ENCODE peak calls at places on chromosome 19, in ten cellular contexts. One of them, this sample, is unnamed.

GRCh38 chr19:2888739-2889224 is 11.9 kb upstream of the ZNF57 start:
- DNase-seq in activated T-cell treated with anti-CD3 and anti-CD28 coated beads, Interleukin-2, amount 50 U/mL, for 72 hours: peak; percentile 74
- DNase-seq in trophoblast cell: peak; percentile 99
- DNase-seq in stimulated activated CD8-positive, alpha-beta memory T cell treated with anti-CD3 and anti-CD28 coated beads, Interleukin-7, amount 100 ng/mL, for 1 hour: no peak
- DNase-seq in smooth muscle cell of the brain vasculature: no peak
- DNase-seq in CD4-positive, alpha-beta memory T cell: peak; percentile 80
- DNase-seq in SW 1271: no peak
- DNase-seq in AG08395: no peak
- DNase-seq in H54: no peak
- DNase-seq in astrocyte of the hippocampus: no peak
- DNase-seq in this sample: no peak

GRCh38 chr19:19538077-19538764 is at the start of gene CILP2:
- DNase-seq in activated T-cell treated with anti-CD3 and anti-CD28 coated beads, Interleukin-2, amount 50 U/mL, for 72 hours: peak; percentile 41
- DNase-seq in trophoblast cell: peak; percentile 53
- DNase-seq in stimulated activated CD8-positive, alpha-beta memory T cell treated with anti-CD3 and anti-CD28 coated beads, Interleukin-7, amount 100 ng/mL, for 1 hour: no peak
- DNase-seq in smooth muscle cell of the brain vasculature: no peak
- DNase-seq in CD4-positive, alpha-beta memory T cell: peak; percentile 18
- DNase-seq in SW 1271: no peak
- DNase-seq in AG08395: peak; percentile 64
- DNase-seq in H54: no peak
- DNase-seq in astrocyte of the hippocampus: peak; percentile 61
- DNase-seq in this sample: no peak

GRCh38 chr19:2239173-2239572 is 2.5 kb downstream of the SF3A2 start:
- DNase-seq in activated T-cell treated with anti-CD3 and anti-CD28 coated beads, Interleukin-2, amount 50 U/mL, for 72 hours: no peak
- DNase-seq in trophoblast cell: no peak
- DNase-seq in stimulated activated CD8-positive, alpha-beta memory T cell treated with anti-CD3 and anti-CD28 coated beads, Interleukin-7, amount 100 ng/mL, for 1 hour: no peak
- DNase-seq in smooth muscle cell of the brain vasculature: no peak
- DNase-seq in CD4-positive, alpha-beta memory T cell: no peak
- DNase-seq in SW 1271: no peak
- DNase-seq in AG08395: no peak
- DNase-seq in H54: no peak
- DNase-seq in astrocyte of the hippocampus: no peak
- DNase-seq in this sample: no peak

GRCh38 chr19:16836115-16836905 is 7.1 kb downstream of the SIN3B start:
- DNase-seq in activated T-cell treated with anti-CD3 and anti-CD28 coated beads, Interleukin-2, amount 50 U/mL, for 72 hours: peak; percentile 14
- DNase-seq in trophoblast cell: peak; percentile 11
- DNase-seq in stimulated activated CD8-positive, alpha-beta memory T cell treated with anti-CD3 and anti-CD28 coated beads, Interleukin-7, amount 100 ng/mL, for 1 hour: no peak
- DNase-seq in smooth muscle cell of the brain vasculature: no peak
- DNase-seq in CD4-positive, alpha-beta memory T cell: no peak
- DNase-seq in SW 1271: no peak
- DNase-seq in AG08395: no peak
- DNase-seq in H54: no peak
- DNase-seq in astrocyte of the hippocampus: no peak
- DNase-seq in this sample: no peak

GRCh38 chr19:3832001-3832400 is 36.8 kb downstream of the ZFR2 start:
- DNase-seq in activated T-cell treated with anti-CD3 and anti-CD28 coated beads, Interleukin-2, amount 50 U/mL, for 72 hours: no peak
- DNase-seq in trophoblast cell: no peak
- DNase-seq in stimulated activated CD8-positive, alpha-beta memory T cell treated with anti-CD3 and anti-CD28 coated beads, Interleukin-7, amount 100 ng/mL, for 1 hour: no peak
- DNase-seq in smooth muscle cell of the brain vasculature: no peak
- DNase-seq in CD4-positive, alpha-beta memory T cell: no peak
- DNase-seq in SW 1271: no peak
- DNase-seq in AG08395: no peak
- DNase-seq in H54: no peak
- DNase-seq in astrocyte of the hippocampus: no peak
- DNase-seq in this sample: no peak

GRCh38 chr19:12783849-12784393 is 7.4 kb upstream of the JUNB start:
- DNase-seq in activated T-cell treated with anti-CD3 and anti-CD28 coated beads, Interleukin-2, amount 50 U/mL, for 72 hours: peak; percentile 54
- DNase-seq in trophoblast cell: no peak
- DNase-seq in stimulated activated CD8-positive, alpha-beta memory T cell treated with anti-CD3 and anti-CD28 coated beads, Interleukin-7, amount 100 ng/mL, for 1 hour: no peak
- DNase-seq in smooth muscle cell of the brain vasculature: no peak
- DNase-seq in CD4-positive, alpha-beta memory T cell: no peak
- DNase-seq in SW 1271: no peak
- DNase-seq in AG08395: no peak
- DNase-seq in H54: no peak
- DNase-seq in astrocyte of the hippocampus: peak; percentile 44
- DNase-seq in this sample: no peak

GRCh38 chr19:17209126-17210036 is 5.8 kb upstream of the USE1 start:
- DNase-seq in activated T-cell treated with anti-CD3 and anti-CD28 coated beads, Interleukin-2, amount 50 U/mL, for 72 hours: peak; percentile 54
- DNase-seq in trophoblast cell: peak; percentile 54
- DNase-seq in stimulated activated CD8-positive, alpha-beta memory T cell treated with anti-CD3 and anti-CD28 coated beads, Interleukin-7, amount 100 ng/mL, for 1 hour: no peak
- DNase-seq in smooth muscle cell of the brain vasculature: no peak
- DNase-seq in CD4-positive, alpha-beta memory T cell: no peak
- DNase-seq in SW 1271: peak; percentile 18
- DNase-seq in AG08395: peak; percentile 45
- DNase-seq in H54: peak; percentile 67
- DNase-seq in astrocyte of the hippocampus: peak; percentile 42
- DNase-seq in this sample: no peak

GRCh38 chr19:58395979-58396627 is 647 bp downstream of the RNF225 start:
- DNase-seq in activated T-cell treated with anti-CD3 and anti-CD28 coated beads, Interleukin-2, amount 50 U/mL, for 72 hours: no peak
- DNase-seq in trophoblast cell: no peak
- DNase-seq in stimulated activated CD8-positive, alpha-beta memory T cell treated with anti-CD3 and anti-CD28 coated beads, Interleukin-7, amount 100 ng/mL, for 1 hour: no peak
- DNase-seq in smooth muscle cell of the brain vasculature: no peak
- DNase-seq in CD4-positive, alpha-beta memory T cell: no peak
- DNase-seq in SW 1271: no peak
- DNase-seq in AG08395: no peak
- DNase-seq in H54: no peak
- DNase-seq in astrocyte of the hippocampus: peak; percentile 41
- DNase-seq in this sample: no peak

GRCh38 chr19:41774515-41774980 is 19.2 kb downstream of the CEACAM6 start:
- DNase-seq in activated T-cell treated with anti-CD3 and anti-CD28 coated beads, Interleukin-2, amount 50 U/mL, for 72 hours: peak; percentile 58
- DNase-seq in trophoblast cell: no peak
- DNase-seq in stimulated activated CD8-positive, alpha-beta memory T cell treated with anti-CD3 and anti-CD28 coated beads, Interleukin-7, amount 100 ng/mL, for 1 hour: no peak
- DNase-seq in smooth muscle cell of the brain vasculature: no peak
- DNase-seq in CD4-positive, alpha-beta memory T cell: peak; percentile 82
- DNase-seq in SW 1271: no peak
- DNase-seq in AG08395: no peak
- DNase-seq in H54: no peak
- DNase-seq in astrocyte of the hippocampus: no peak
- DNase-seq in this sample: no peak

GRCh38 chr19:54158812-54159351 is 639 bp downstream of the LENG1 start:
- DNase-seq in activated T-cell treated with anti-CD3 and anti-CD28 coated beads, Interleukin-2, amount 50 U/mL, for 72 hours: peak; percentile 36
- DNase-seq in trophoblast cell: peak; percentile 33
- DNase-seq in stimulated activated CD8-positive, alpha-beta memory T cell treated with anti-CD3 and anti-CD28 coated beads, Interleukin-7, amount 100 ng/mL, for 1 hour: no peak
- DNase-seq in smooth muscle cell of the brain vasculature: no peak
- DNase-seq in CD4-positive, alpha-beta memory T cell: peak; percentile 34
- DNase-seq in SW 1271: peak; percentile 39
- DNase-seq in AG08395: peak; percentile 26
- DNase-seq in H54: no peak
- DNase-seq in astrocyte of the hippocampus: no peak
- DNase-seq in this sample: no peak

GRCh38 chr19:7421941-7422744 is 66.7 kb downstream of the PEX11G start:
- DNase-seq in activated T-cell treated with anti-CD3 and anti-CD28 coated beads, Interleukin-2, amount 50 U/mL, for 72 hours: no peak
- DNase-seq in trophoblast cell: peak; percentile 85
- DNase-seq in stimulated activated CD8-positive, alpha-beta memory T cell treated with anti-CD3 and anti-CD28 coated beads, Interleukin-7, amount 100 ng/mL, for 1 hour: no peak
- DNase-seq in smooth muscle cell of the brain vasculature: no peak
- DNase-seq in CD4-positive, alpha-beta memory T cell: no peak
- DNase-seq in SW 1271: no peak
- DNase-seq in AG08395: no peak
- DNase-seq in H54: peak; percentile 48
- DNase-seq in astrocyte of the hippocampus: no peak
- DNase-seq in this sample: no peak

GRCh38 chr19:49512970-49513745 is 697 bp downstream of the FCGRT start:
- DNase-seq in activated T-cell treated with anti-CD3 and anti-CD28 coated beads, Interleukin-2, amount 50 U/mL, for 72 hours: peak; percentile 47
- DNase-seq in trophoblast cell: no peak
- DNase-seq in stimulated activated CD8-positive, alpha-beta memory T cell treated with anti-CD3 and anti-CD28 coated beads, Interleukin-7, amount 100 ng/mL, for 1 hour: no peak
- DNase-seq in smooth muscle cell of the brain vasculature: no peak
- DNase-seq in CD4-positive, alpha-beta memory T cell: no peak
- DNase-seq in SW 1271: no peak
- DNase-seq in AG08395: peak; percentile 52
- DNase-seq in H54: no peak
- DNase-seq in astrocyte of the hippocampus: peak; percentile 55
- DNase-seq in this sample: no peak

GRCh38 chr19:19402656-19403372 is 2.7 kb upstream of the GATAD2A start:
- DNase-seq in activated T-cell treated with anti-CD3 and anti-CD28 coated beads, Interleukin-2, amount 50 U/mL, for 72 hours: no peak
- DNase-seq in trophoblast cell: peak; percentile 72
- DNase-seq in stimulated activated CD8-positive, alpha-beta memory T cell treated with anti-CD3 and anti-CD28 coated beads, Interleukin-7, amount 100 ng/mL, for 1 hour: no peak
- DNase-seq in smooth muscle cell of the brain vasculature: no peak
- DNase-seq in CD4-positive, alpha-beta memory T cell: no peak
- DNase-seq in SW 1271: no peak
- DNase-seq in AG08395: peak; percentile 24
- DNase-seq in H54: no peak
- DNase-seq in astrocyte of the hippocampus: no peak
- DNase-seq in this sample: no peak

GRCh38 chr19:35468637-35469036 is 20.6 kb downstream of the FFAR2 start:
- DNase-seq in activated T-cell treated with anti-CD3 and anti-CD28 coated beads, Interleukin-2, amount 50 U/mL, for 72 hours: peak; percentile 72
- DNase-seq in trophoblast cell: peak; percentile 27
- DNase-seq in stimulated activated CD8-positive, alpha-beta memory T cell treated with anti-CD3 and anti-CD28 coated beads, Interleukin-7, amount 100 ng/mL, for 1 hour: peak; percentile 17
- DNase-seq in smooth muscle cell of the brain vasculature: no peak
- DNase-seq in CD4-positive, alpha-beta memory T cell: peak; percentile 68
- DNase-seq in SW 1271: peak; percentile 24
- DNase-seq in AG08395: peak; percentile 70
- DNase-seq in H54: peak; percentile 70
- DNase-seq in astrocyte of the hippocampus: peak; percentile 17
- DNase-seq in this sample: no peak

GRCh38 chr19:57830071-57830602 is at the start of gene ZNF587B:
- DNase-seq in activated T-cell treated with anti-CD3 and anti-CD28 coated beads, Interleukin-2, amount 50 U/mL, for 72 hours: peak; percentile 21
- DNase-seq in trophoblast cell: peak; percentile 99
- DNase-seq in stimulated activated CD8-positive, alpha-beta memory T cell treated with anti-CD3 and anti-CD28 coated beads, Interleukin-7, amount 100 ng/mL, for 1 hour: no peak
- DNase-seq in smooth muscle cell of the brain vasculature: peak; percentile 45
- DNase-seq in CD4-positive, alpha-beta memory T cell: peak; percentile 19
- DNase-seq in SW 1271: no peak
- DNase-seq in AG08395: peak; percentile 19
- DNase-seq in H54: no peak
- DNase-seq in astrocyte of the hippocampus: peak; percentile 79
- DNase-seq in this sample: no peak

GRCh38 chr19:2302319-2303208 is 5.4 kb downstream of the LINGO3 start:
- DNase-seq in activated T-cell treated with anti-CD3 and anti-CD28 coated beads, Interleukin-2, amount 50 U/mL, for 72 hours: no peak
- DNase-seq in trophoblast cell: peak; percentile 39
- DNase-seq in stimulated activated CD8-positive, alpha-beta memory T cell treated with anti-CD3 and anti-CD28 coated beads, Interleukin-7, amount 100 ng/mL, for 1 hour: no peak
- DNase-seq in smooth muscle cell of the brain vasculature: no peak
- DNase-seq in CD4-positive, alpha-beta memory T cell: no peak
- DNase-seq in SW 1271: no peak
- DNase-seq in AG08395: peak; percentile 55
- DNase-seq in H54: no peak
- DNase-seq in astrocyte of the hippocampus: peak; percentile 61
- DNase-seq in this sample: no peak

GRCh38 chr19:47679922-47680857 is 33.0 kb upstream of the EHD2 start:
- DNase-seq in activated T-cell treated with anti-CD3 and anti-CD28 coated beads, Interleukin-2, amount 50 U/mL, for 72 hours: no peak
- DNase-seq in trophoblast cell: no peak
- DNase-seq in stimulated activated CD8-positive, alpha-beta memory T cell treated with anti-CD3 and anti-CD28 coated beads, Interleukin-7, amount 100 ng/mL, for 1 hour: no peak
- DNase-seq in smooth muscle cell of the brain vasculature: no peak
- DNase-seq in CD4-positive, alpha-beta memory T cell: no peak
- DNase-seq in SW 1271: no peak
- DNase-seq in AG08395: no peak
- DNase-seq in H54: no peak
- DNase-seq in astrocyte of the hippocampus: no peak
- DNase-seq in this sample: no peak

GRCh38 chr19:5826531-5827341 is 12.8 kb downstream of the FUT6 start:
- DNase-seq in activated T-cell treated with anti-CD3 and anti-CD28 coated beads, Interleukin-2, amount 50 U/mL, for 72 hours: peak; percentile 22
- DNase-seq in trophoblast cell: peak; percentile 79
- DNase-seq in stimulated activated CD8-positive, alpha-beta memory T cell treated with anti-CD3 and anti-CD28 coated beads, Interleukin-7, amount 100 ng/mL, for 1 hour: no peak
- DNase-seq in smooth muscle cell of the brain vasculature: no peak
- DNase-seq in CD4-positive, alpha-beta memory T cell: no peak
- DNase-seq in SW 1271: peak; percentile 72
- DNase-seq in AG08395: no peak
- DNase-seq in H54: peak; percentile 81
- DNase-seq in astrocyte of the hippocampus: peak; percentile 51
- DNase-seq in this sample: no peak

GRCh38 chr19:14059093-14059480 is 2.8 kb downstream of the PALM3 start:
- DNase-seq in activated T-cell treated with anti-CD3 and anti-CD28 coated beads, Interleukin-2, amount 50 U/mL, for 72 hours: peak; percentile 65
- DNase-seq in trophoblast cell: no peak
- DNase-seq in stimulated activated CD8-positive, alpha-beta memory T cell treated with anti-CD3 and anti-CD28 coated beads, Interleukin-7, amount 100 ng/mL, for 1 hour: no peak
- DNase-seq in smooth muscle cell of the brain vasculature: no peak
- DNase-seq in CD4-positive, alpha-beta memory T cell: peak; percentile 43
- DNase-seq in SW 1271: no peak
- DNase-seq in AG08395: no peak
- DNase-seq in H54: no peak
- DNase-seq in astrocyte of the hippocampus: no peak
- DNase-seq in this sample: no peak

GRCh38 chr19:41821003-41821735 is 23.3 kb downstream of the LYPD4 start:
- DNase-seq in activated T-cell treated with anti-CD3 and anti-CD28 coated beads, Interleukin-2, amount 50 U/mL, for 72 hours: peak; percentile 61
- DNase-seq in trophoblast cell: peak; percentile 48
- DNase-seq in stimulated activated CD8-positive, alpha-beta memory T cell treated with anti-CD3 and anti-CD28 coated beads, Interleukin-7, amount 100 ng/mL, for 1 hour: no peak
- DNase-seq in smooth muscle cell of the brain vasculature: no peak
- DNase-seq in CD4-positive, alpha-beta memory T cell: peak; percentile 59
- DNase-seq in SW 1271: peak; percentile 34
- DNase-seq in AG08395: peak; percentile 49
- DNase-seq in H54: peak; percentile 69
- DNase-seq in astrocyte of the hippocampus: peak; percentile 37
- DNase-seq in this sample: no peak

GRCh38 chr19:48059331-48059730 is 15.5 kb upstream of the CABP5 start:
- DNase-seq in activated T-cell treated with anti-CD3 and anti-CD28 coated beads, Interleukin-2, amount 50 U/mL, for 72 hours: no peak
- DNase-seq in trophoblast cell: no peak
- DNase-seq in stimulated activated CD8-positive, alpha-beta memory T cell treated with anti-CD3 and anti-CD28 coated beads, Interleukin-7, amount 100 ng/mL, for 1 hour: no peak
- DNase-seq in smooth muscle cell of the brain vasculature: no peak
- DNase-seq in CD4-positive, alpha-beta memory T cell: no peak
- DNase-seq in SW 1271: no peak
- DNase-seq in AG08395: no peak
- DNase-seq in H54: no peak
- DNase-seq in astrocyte of the hippocampus: no peak
- DNase-seq in this sample: no peak

GRCh38 chr19:10611907-10612306 is 13.4 kb upstream of the SLC44A2 start:
- DNase-seq in activated T-cell treated with anti-CD3 and anti-CD28 coated beads, Interleukin-2, amount 50 U/mL, for 72 hours: no peak
- DNase-seq in trophoblast cell: no peak
- DNase-seq in stimulated activated CD8-positive, alpha-beta memory T cell treated with anti-CD3 and anti-CD28 coated beads, Interleukin-7, amount 100 ng/mL, for 1 hour: no peak
- DNase-seq in smooth muscle cell of the brain vasculature: no peak
- DNase-seq in CD4-positive, alpha-beta memory T cell: no peak
- DNase-seq in SW 1271: no peak
- DNase-seq in AG08395: peak; percentile 19
- DNase-seq in H54: no peak
- DNase-seq in astrocyte of the hippocampus: no peak
- DNase-seq in this sample: no peak

GRCh38 chr19:45767881-45768643 is 990 bp downstream of the SIX5 start:
- DNase-seq in activated T-cell treated with anti-CD3 and anti-CD28 coated beads, Interleukin-2, amount 50 U/mL, for 72 hours: peak; percentile 44
- DNase-seq in trophoblast cell: peak; percentile 71
- DNase-seq in stimulated activated CD8-positive, alpha-beta memory T cell treated with anti-CD3 and anti-CD28 coated beads, Interleukin-7, amount 100 ng/mL, for 1 hour: no peak
- DNase-seq in smooth muscle cell of the brain vasculature: no peak
- DNase-seq in CD4-positive, alpha-beta memory T cell: no peak
- DNase-seq in SW 1271: peak; percentile 31
- DNase-seq in AG08395: no peak
- DNase-seq in H54: peak; percentile 40
- DNase-seq in astrocyte of the hippocampus: peak; percentile 85
- DNase-seq in this sample: peak; percentile 92

This sample was measured in vagina.